ENCODE peak calls at places on chromosomes 3 and 15, in four cellular contexts. K is HT1080, R is putamen, L is pulmonary artery endothelial cell. P is an unnamed sample.

GRCh38 chr15:51842852-51843737 is 13.6 kb downstream of the TMOD3 start:
- DNase-seq in K (peak; percentile 78), R (no peak), L (no peak), P (no peak)

GRCh38 chr3:18744472-18744871 is 319.3 kb upstream of the SATB1 start:
- DNase-seq in K (no peak), R (no peak), L (no peak), P (no peak)

GRCh38 chr3:67635257-67635656 is 19.2 kb downstream of the SUCLG2 start:
- DNase-seq in K (peak; percentile 92), R (no peak), L (no peak), P (no peak)

GRCh38 chr15:70361891-70362290 is 264.2 kb upstream of the TLE3 start:
- DNase-seq in K (no peak), R (no peak), L (no peak), P (no peak)

GRCh38 chr15:39504812-39505211 is 76.1 kb upstream of the THBS1 start:
- DNase-seq in K (peak; percentile 18), R (no peak), L (no peak), P (no peak)

GRCh38 chr3:21795152-21795837 is 44.3 kb upstream of the ZNF385D start:
- DNase-seq in K (no peak), R (no peak), L (no peak), P (no peak)

GRCh38 chr3:158773166-158773565 is 28.7 kb upstream of the MFSD1 start:
- DNase-seq in K (no peak), R (no peak), L (no peak), P (no peak)

GRCh38 chr3:136465296-136465695 is 215.2 kb downstream of the PCCB start:
- DNase-seq in K (no peak), R (no peak), L (no peak), P (no peak)

GRCh38 chr15:59699810-59700431 is 10.8 kb upstream of the BNIP2 start:
- DNase-seq in K (peak; percentile 23), R (no peak), L (no peak), P (no peak)

GRCh38 chr3:79246875-79247274 is 520.9 kb downstream of the ROBO1 start:
- DNase-seq in K (no peak), R (no peak), L (no peak), P (no peak)

GRCh38 chr15:74383695-74384565 is 16.5 kb upstream of the CYP11A1 start:
- DNase-seq in K (peak; percentile 84), R (no peak), L (no peak), P (no peak)

GRCh38 chr3:70090322-70090913 is 90.9 kb downstream of the SAMMSON start:
- DNase-seq in K (no peak), R (no peak), L (no peak), P (peak; percentile 44)

GRCh38 chr3:98691897-98692296 is 71.2 kb upstream of the ST3GAL6 start:
- DNase-seq in K (no peak), R (no peak), L (peak; percentile 54), P (no peak)

GRCh38 chr15:67927501-67928156 is 87.8 kb upstream of the RNU6-1 start:
- DNase-seq in K (peak; percentile 30), R (peak; percentile 28), L (no peak), P (no peak)

GRCh38 chr3:27714101-27714526 is 8.0 kb downstream of the EOMES start:
- DNase-seq in K (no peak), R (no peak), L (no peak), P (no peak)

GRCh38 chr3:133394561-133395311 is 5.1 kb upstream of the BFSP2 start:
- DNase-seq in K (no peak), R (no peak), L (no peak), P (no peak)

GRCh38 chr3:192917508-192918274 is at the start of gene MB21D2:
- DNase-seq in K (peak; percentile 85), R (peak; percentile 80), L (peak; percentile 37), P (peak; percentile 86)

GRCh38 chr3:86175593-86175992 is 815.4 kb downstream of the VGLL3 start:
- DNase-seq in K (no peak), R (no peak), L (no peak), P (no peak)

GRCh38 chr3:53350652-53351051 is 3.3 kb upstream of the DCP1A start:
- DNase-seq in K (peak; percentile 24), R (no peak), L (peak; percentile 69), P (peak; percentile 60)

GRCh38 chr3:13662238-13662847 is 113.4 kb downstream of the FBLN2 start:
- DNase-seq in K (no peak), R (no peak), L (no peak), P (peak; percentile 54)

GRCh38 chr15:28260317-28260716 is 61.7 kb downstream of the HERC2 start:
- DNase-seq in K (no peak), R (no peak), L (no peak), P (no peak)

GRCh38 chr15:94225616-94226015 is 5.7 kb upstream of the MCTP2 start:
- DNase-seq in K (no peak), R (no peak), L (no peak), P (no peak)

GRCh38 chr15:81052046-81052445 is 51.3 kb downstream of the TLNRD1 start:
- DNase-seq in K (no peak), R (no peak), L (no peak), P (no peak)

GRCh38 chr15:42151736-42152135 is 4.7 kb downstream of the PLA2G4F start:
- DNase-seq in K (no peak), R (no peak), L (no peak), P (no peak)

GRCh38 chr3:127750226-127751031 is 71.9 kb downstream of the MGLL start:
- DNase-seq in K (peak; percentile 97), R (no peak), L (no peak), P (peak; percentile 95)

GRCh38 chr15:27495963-27496459 is 525.0 kb downstream of the GABRG3 start:
- DNase-seq in K (peak; percentile 5), R (no peak), L (no peak), P (no peak)

GRCh38 chr15:40249477-40250303 is 10.8 kb downstream of the PAK6 start:
- DNase-seq in K (peak; percentile 48), R (no peak), L (no peak), P (no peak)

GRCh38 chr3:134594236-134594825 is 56.5 kb downstream of the KY start:
- DNase-seq in K (no peak), R (no peak), L (no peak), P (no peak)